ENCODE peak calls at places on chromosome 20, in five cellular contexts. X is bronchial epithelial cell, E is GM13977, U is astrocyte of the spinal cord, F is neural crest cell. M is an unnamed sample.

GRCh38 chr20:32523613-32524218 is 61.4 kb downstream of the NOL4L start:
- DNase-seq in X (no peak), E (no peak), U (no peak), F (no peak), M (no peak)

GRCh38 chr20:5770240-5770986 is 20.2 kb downstream of the SHLD1 start:
- DNase-seq in X (no peak), E (no peak), U (peak; percentile 21), F (no peak), M (no peak)

GRCh38 chr20:50574586-50574985 is 64.4 kb downstream of the PTPN1 start:
- DNase-seq in X (no peak), E (no peak), U (no peak), F (no peak), M (no peak)

GRCh38 chr20:57703013-57703412 is 6.8 kb downstream of the PMEPA1 start:
- DNase-seq in X (no peak), E (no peak), U (no peak), F (no peak), M (no peak)

GRCh38 chr20:63895202-63895885 is 418 bp downstream of the DNAJC5 start:
- DNase-seq in X (no peak), E (no peak), U (peak; percentile 4), F (no peak), M (no peak)

GRCh38 chr20:47418061-47418616 is 61.6 kb upstream of the ZMYND8 start:
- DNase-seq in X (no peak), E (no peak), U (no peak), F (no peak), M (no peak)

GRCh38 chr20:49790077-49790798 is 22.4 kb upstream of the SLC9A8 start:
- DNase-seq in X (no peak), E (no peak), U (no peak), F (no peak), M (no peak)

GRCh38 chr20:56755201-56755600 is 126.1 kb downstream of the TFAP2C start:
- DNase-seq in X (no peak), E (no peak), U (no peak), F (no peak), M (no peak)

GRCh38 chr20:51488331-51488730 is 54.2 kb downstream of the NFATC2 start:
- DNase-seq in X (no peak), E (no peak), U (no peak), F (no peak), M (no peak)

DNA sequence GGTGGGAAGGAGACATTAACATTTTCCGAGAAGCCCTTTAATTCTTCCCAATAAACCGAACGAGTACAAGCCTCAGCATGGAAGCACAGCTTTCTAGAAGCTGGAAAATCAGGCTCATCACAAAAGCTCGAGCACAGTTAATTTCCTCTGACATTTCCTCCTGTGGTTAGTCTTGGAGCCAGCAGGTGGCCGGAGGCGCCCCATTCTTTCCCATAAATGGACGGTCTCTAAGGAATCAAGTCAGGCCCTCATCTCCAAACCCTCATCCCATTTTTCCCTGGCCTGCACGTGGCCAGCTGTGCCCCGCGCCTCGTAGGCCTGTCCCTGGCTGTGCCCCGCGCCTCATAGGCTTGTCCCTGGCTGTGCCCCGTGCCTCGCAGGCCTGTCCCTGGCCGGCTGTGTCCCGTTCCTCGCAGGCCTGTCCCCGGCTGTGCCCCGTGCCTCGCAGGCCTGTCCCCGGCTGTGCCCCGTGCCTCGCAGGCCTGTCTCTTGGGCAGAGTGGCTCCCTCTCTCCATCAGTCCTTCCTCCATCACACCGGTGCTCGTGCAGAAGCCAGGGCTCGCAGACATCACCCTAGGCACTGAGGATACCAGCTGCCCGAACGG is 19.7 kb upstream of the NTSR1 start:
- DNase-seq in X (no peak), E (no peak), U (peak; percentile 23), F (no peak), M (no peak)
- TF ChIP-seq CTCF in X (peak; percentile 24), E (no peak), U (peak; percentile 13), F (peak; percentile 33), M (no peak)

DNA sequence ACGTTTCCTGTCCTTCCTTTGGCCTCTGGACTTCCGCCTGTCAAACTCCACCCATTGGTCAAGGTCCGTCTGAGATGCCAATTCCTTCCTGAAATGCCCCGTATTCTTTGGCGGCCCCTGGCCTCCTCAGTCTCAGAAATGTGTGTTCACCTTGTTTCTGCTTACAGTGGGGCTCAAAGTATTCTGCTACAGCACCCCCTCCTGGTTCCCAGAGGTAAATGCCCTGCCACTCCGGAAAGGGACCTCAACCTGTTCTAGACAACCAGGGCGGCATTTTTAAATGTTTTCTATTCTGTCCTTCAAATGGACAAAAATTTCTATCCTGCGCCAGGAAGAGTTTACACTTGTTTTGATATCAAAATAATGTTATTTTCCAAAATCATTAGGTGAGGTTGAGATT is 12.1 kb upstream of the PAX1 start:
- DNase-seq in X (no peak), E (no peak), U (no peak), F (no peak), M (no peak)
- TF ChIP-seq CTCF in X (no peak), E (peak; percentile 39), U (no peak), F (peak; percentile 58), M (peak; percentile 37)

GRCh38 chr20:37397954-37398749 is 52.2 kb downstream of the SRC start:
- DNase-seq in X (no peak), E (no peak), U (no peak), F (no peak), M (no peak)

GRCh38 chr20:37397076-37397953 is 51.4 kb downstream of the SRC start:
- DNase-seq in X (no peak), E (no peak), U (peak; percentile 16), F (no peak), M (no peak)

GRCh38 chr20:37401282-37401929 is 55.5 kb downstream of the SRC start:
- DNase-seq in X (no peak), E (no peak), U (no peak), F (no peak), M (no peak)

GRCh38 chr20:37396520-37397075 is 50.7 kb downstream of the SRC start:
- DNase-seq in X (no peak), E (no peak), U (no peak), F (peak; percentile 83), M (no peak)

GRCh38 chr20:37398750-37399621 is 53.0 kb downstream of the SRC start:
- DNase-seq in X (no peak), E (no peak), U (no peak), F (no peak), M (no peak)
- TF ChIP-seq CTCF in X (no peak), E (no peak), U (no peak), F (no peak), M (no peak)

DNA sequence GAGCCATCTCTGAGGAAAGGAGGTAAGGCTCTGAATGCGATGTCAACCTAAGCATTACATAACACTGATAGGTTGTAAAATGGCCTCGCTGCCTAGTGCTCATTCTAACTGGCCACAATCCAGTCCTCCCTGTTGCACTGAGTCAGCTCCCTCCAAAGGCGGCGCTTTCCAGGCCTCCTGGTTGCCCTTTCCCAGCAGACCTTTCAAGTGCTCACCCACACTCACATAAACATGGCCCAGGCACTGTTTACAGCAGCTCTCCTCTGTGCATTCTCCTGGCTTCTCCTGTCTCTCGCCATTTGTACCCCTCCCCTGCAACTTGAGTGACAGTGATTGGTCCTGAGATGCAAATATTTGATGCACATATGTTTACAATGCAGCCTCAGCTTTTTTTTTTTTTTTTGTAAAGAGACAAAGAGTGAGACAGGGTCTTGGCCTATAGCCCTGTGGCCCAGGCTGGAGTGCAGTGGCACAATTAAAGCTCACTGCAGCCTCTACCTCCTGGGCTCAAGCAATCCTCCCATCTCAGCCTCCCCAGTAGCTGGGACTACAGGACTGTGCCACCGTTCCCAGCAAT is 36.8 kb upstream of the PRND start:
- DNase-seq in X (peak; percentile 79), E (no peak), U (peak; percentile 49), F (no peak), M (no peak)
- TF ChIP-seq CTCF in X (peak; percentile 9), E (no peak), U (no peak), F (no peak), M (no peak)

GRCh38 chr20:2387580-2387979 is 6.9 kb downstream of the TGM6 start:
- DNase-seq in X (no peak), E (no peak), U (no peak), F (no peak), M (no peak)
- TF ChIP-seq CTCF in X (no peak), E (no peak), U (no peak), F (no peak), M (no peak)

GRCh38 chr20:44528309-44528708 is 6.4 kb upstream of the SERINC3 start:
- DNase-seq in X (no peak), E (no peak), U (no peak), F (no peak), M (no peak)

GRCh38 chr20:44532981-44533331 is 11.1 kb upstream of the SERINC3 start:
- DNase-seq in X (no peak), E (no peak), U (no peak), F (no peak), M (no peak)

GRCh38 chr20:44533928-44534327 is 12.1 kb upstream of the SERINC3 start:
- DNase-seq in X (no peak), E (no peak), U (no peak), F (no peak), M (no peak)

GRCh38 chr20:44536139-44536538 is 14.3 kb upstream of the SERINC3 start:
- DNase-seq in X (no peak), E (no peak), U (no peak), F (no peak), M (no peak)

GRCh38 chr20:44532248-44532980 is 10.5 kb upstream of the SERINC3 start:
- DNase-seq in X (no peak), E (no peak), U (no peak), F (no peak), M (no peak)
- TF ChIP-seq CTCF in X (no peak), E (no peak), U (no peak), F (no peak), M (no peak)

GRCh38 chr20:13771853-13772453 is 12.8 kb downstream of the ESF1 start:
- DNase-seq in X (peak; percentile 40), E (no peak), U (peak; percentile 41), F (no peak), M (no peak)
- TF ChIP-seq CTCF in X (peak; percentile 11), E (no peak), U (peak; percentile 33), F (peak; percentile 70), M (peak; percentile 44)

GRCh38 chr20:1392693-1393506 is at the start of gene FKBP1A:
- DNase-seq in X (peak; percentile 74), E (peak; percentile 92), U (peak; percentile 93), F (peak; percentile 73), M (peak; percentile 12)
- TF ChIP-seq CTCF in X (peak; percentile 14), E (peak; percentile 29), U (peak; percentile 2), F (peak; percentile 23), M (no peak)

GRCh38 chr20:2918096-2919049 is 45.1 kb downstream of the PTPRA start:
- DNase-seq in X (no peak), E (no peak), U (no peak), F (no peak), M (no peak)

GRCh38 chr20:2917266-2917665 is 44.0 kb downstream of the PTPRA start:
- DNase-seq in X (no peak), E (no peak), U (no peak), F (no peak), M (no peak)

GRCh38 chr20:2919518-2920245 is 46.4 kb downstream of the PTPRA start:
- DNase-seq in X (peak; percentile 7), E (no peak), U (no peak), F (no peak), M (no peak)

GRCh38 chr20:2922957-2923356 is 49.7 kb downstream of the PTPRA start:
- DNase-seq in X (peak; percentile 13), E (no peak), U (no peak), F (no peak), M (no peak)

GRCh38 chr20:2920473-2920872 is 47.2 kb downstream of the PTPRA start:
- DNase-seq in X (peak; percentile 10), E (no peak), U (no peak), F (no peak), M (no peak)
- TF ChIP-seq CTCF in X (no peak), E (no peak), U (no peak), F (no peak), M (no peak)